ENCODE peak calls at places on chromosome 20, in six cellular contexts. Q is PC-9; D is activated CD4-positive, CD25-positive, alpha-beta regulatory T cell; J is stimulated activated CD8-positive, alpha-beta memory T cell treated with anti-CD3 and anti-CD28 coated beads, Interleukin-15, amount 100 ng/mL, for 24 hours; O is posterior cingulate gyrus; B is fibroblast of mammary gland. X is an unnamed sample.

GRCh38 chr20:23492292-23492691 is 1.4 kb downstream of the CST8 start:
- DNase-seq in Q (no peak), D (no peak), J (no peak), O (no peak), B (no peak), X (no peak)

GRCh38 chr20:64231621-64232550 is 23.7 kb upstream of the PCMTD2 start:
- DNase-seq in Q (no peak), D (no peak), J (no peak), O (peak), B (no peak), X (no peak)

GRCh38 chr20:32523613-32524218 is 61.4 kb downstream of the NOL4L start:
- DNase-seq in Q (no peak), D (no peak), J (no peak), O (no peak), B (no peak), X (no peak)

GRCh38 chr20:34390769-34391447 is 27.8 kb downstream of the ITCH start:
- DNase-seq in Q (peak), D (no peak), J (no peak), O (no peak), B (peak), X (peak)

GRCh38 chr20:18566892-18567738 is at the start of gene SMIM26:
- DNase-seq in Q (peak), D (peak), J (peak), O (peak), B (peak), X (peak)

GRCh38 chr20:40770564-40771307 is 81.7 kb upstream of the MAFB start:
- DNase-seq in Q (no peak), D (no peak), J (no peak), O (no peak), B (no peak), X (no peak)

GRCh38 chr20:9920908-9921307 is 82.0 kb upstream of the PAK5 start:
- DNase-seq in Q (no peak), D (no peak), J (no peak), O (no peak), B (no peak), X (no peak)

GRCh38 chr20:38044685-38045084 is 11.1 kb downstream of the RPRD1B start:
- DNase-seq in Q (no peak), D (no peak), J (no peak), O (no peak), B (no peak), X (no peak)

GRCh38 chr20:51831891-51832675 is 29.8 kb upstream of the SALL4 start:
- DNase-seq in Q (no peak), D (no peak), J (no peak), O (no peak), B (peak), X (peak)

GRCh38 chr20:18263723-18264122 is 24.6 kb upstream of the ZNF133 start:
- DNase-seq in Q (peak), D (no peak), J (no peak), O (no peak), B (peak), X (no peak)

GRCh38 chr20:60055740-60056139 is 97.5 kb downstream of the CDH26 start:
- DNase-seq in Q (no peak), D (no peak), J (no peak), O (no peak), B (peak), X (peak)

X was measured in iris pigment epithelial cell.